ENCODE peak calls at places on chromosomes 3 and 15, in five cellular contexts. G is H1, S is neuronal stem cell, P is mesenchymal stem cell, K is trophoblast cell. Q is an unnamed sample.

GRCh38 chr3:187909871-187910270 is 164.6 kb upstream of the BCL6 start:
- DNase-seq in G (no peak), P (no peak), K (no peak), S (no peak), Q (no peak)

GRCh38 chr3:42979044-42979962 is at the start of gene GASK1A:
- DNase-seq in K (peak; percentile 26), P (no peak), S (peak; percentile 41), G (no peak), Q (peak; percentile 77)

GRCh38 chr3:70526966-70527515 is 214.6 kb upstream of the MDFIC2 start:
- DNase-seq in S (no peak), P (no peak), K (no peak), G (no peak), Q (no peak)

GRCh38 chr3:8848696-8849131 is 79.3 kb upstream of the OXTR start:
- DNase-seq in K (peak; percentile 49), P (peak; percentile 85), G (no peak), S (no peak), Q (no peak)

GRCh38 chr3:123090700-123091585 is 24.1 kb downstream of the PDIA5 start:
- DNase-seq in P (no peak), S (peak; percentile 39), K (no peak), G (no peak), Q (no peak)

GRCh38 chr3:128317698-128318231 is 148.9 kb downstream of the DNAJB8 start:
- DNase-seq in S (no peak), G (no peak), P (no peak), K (no peak), Q (peak; percentile 42)

GRCh38 chr3:127809611-127810010 is 12.7 kb downstream of the MGLL start:
- DNase-seq in S (no peak), G (no peak), K (peak; percentile 95), P (no peak), Q (no peak)

GRCh38 chr15:56468271-56468912 is 3.5 kb upstream of the MNS1 start:
- DNase-seq in G (no peak), K (no peak), S (no peak), P (peak; percentile 40), Q (no peak)

GRCh38 chr15:69861331-69862171 is 236.2 kb downstream of the TLE3 start:
- DNase-seq in G (no peak), P (peak; percentile 97), S (no peak), K (peak; percentile 98), Q (no peak)

GRCh38 chr15:94322141-94322540 is 90.8 kb downstream of the MCTP2 start:
- DNase-seq in S (no peak), P (peak; percentile 44), K (peak; percentile 21), G (no peak), Q (no peak)

GRCh38 chr15:60788514-60789091 is 309.7 kb upstream of the ICE2 start:
- DNase-seq in P (no peak), S (no peak), K (no peak), G (no peak), Q (no peak)

GRCh38 chr3:126811530-126811929 is 107.5 kb downstream of the CHCHD6 start:
- DNase-seq in P (peak; percentile 14), S (no peak), G (no peak), K (peak; percentile 49), Q (no peak)

GRCh38 chr3:107421170-107421792 is 44.0 kb downstream of the CCDC54 start:
- DNase-seq in S (peak; percentile 57), K (peak; percentile 87), P (peak; percentile 77), G (no peak), Q (no peak)

GRCh38 chr3:12308517-12308916 is 19.6 kb downstream of the PPARG start:
- DNase-seq in S (no peak), P (peak; percentile 66), G (no peak), K (peak; percentile 93), Q (no peak)

GRCh38 chr3:16999871-17000270 is 115.1 kb downstream of the PLCL2 start:
- DNase-seq in G (no peak), S (no peak), K (no peak), P (no peak), Q (no peak)

GRCh38 chr3:29319262-29319661 is 38.4 kb downstream of the RBMS3 start:
- DNase-seq in S (no peak), K (no peak), G (no peak), P (no peak), Q (no peak)

GRCh38 chr3:152328841-152329240 is 60.1 kb downstream of the MBNL1 start:
- DNase-seq in P (peak; percentile 92), S (no peak), G (no peak), K (peak; percentile 79), Q (no peak)

GRCh38 chr3:126284258-126284904 is 72.8 kb downstream of the KLF15 start:
- DNase-seq in K (peak; percentile 84), G (no peak), P (no peak), S (no peak), Q (no peak)

GRCh38 chr3:159322322-159322939 is 520.6 kb downstream of the MFSD1 start:
- DNase-seq in P (peak; percentile 9), S (peak; percentile 53), G (peak; percentile 23), K (peak; percentile 65), Q (peak; percentile 78)

GRCh38 chr15:22979699-22980188 is 424 bp downstream of the CYFIP1 start:
- DNase-seq in P (peak; percentile 54), G (no peak), S (peak; percentile 50), K (peak; percentile 51), Q (no peak)

GRCh38 chr3:49926117-49926728 is 3.4 kb downstream of the MON1A start:
- DNase-seq in P (no peak), G (no peak), K (no peak), S (no peak), Q (no peak)

GRCh38 chr3:150462108-150462507 is 54.0 kb downstream of the TSC22D2 start:
- DNase-seq in K (no peak), P (peak; percentile 28), G (no peak), S (no peak), Q (no peak)
- H2BK12ac ChIP-seq in K (no peak overlapping the region), P (no peak overlapping the region), G (no peak overlapping the region), S (no peak overlapping the region), Q (no peak overlapping the region)

DNA sequence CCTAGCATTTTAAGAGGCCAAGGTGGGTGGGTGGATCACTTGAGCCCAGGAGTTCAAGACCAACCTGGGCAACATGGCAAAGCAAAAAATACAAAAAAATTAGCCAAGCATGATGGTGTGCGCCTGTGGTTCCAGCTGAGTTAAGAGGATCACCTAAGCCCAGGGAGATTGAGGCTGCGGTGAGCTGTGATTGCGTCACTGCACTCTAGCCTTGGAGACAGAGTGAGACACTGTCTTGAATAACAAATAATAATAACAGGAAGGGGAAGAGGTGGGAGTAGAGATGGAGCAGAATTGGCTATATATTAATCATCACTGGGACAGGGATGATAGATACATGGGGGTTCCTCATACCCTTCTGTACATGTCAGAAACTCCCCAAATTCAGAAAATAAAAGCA is 23.8 kb upstream of the NMB start:
- DNase-seq in K (no peak), G (no peak), P (peak; percentile 48), S (no peak), Q (no peak)
- H3K4me2 ChIP-seq in K (no peak overlapping the region), G (no peak overlapping the region), P (no peak overlapping the region), S (no peak overlapping the region), Q (no peak overlapping the region)

GRCh38 chr3:150259526-150260145 is 148.5 kb upstream of the TSC22D2 start:
- DNase-seq in K (no peak), G (no peak), S (no peak), P (no peak), Q (no peak)
- H2BK12ac ChIP-seq in K (no peak overlapping the region), G (no peak overlapping the region), S (no peak overlapping the region), P (no peak overlapping the region), Q (no peak overlapping the region)

GRCh38 chr3:100815583-100815982 is 106.3 kb downstream of the TFG start:
- DNase-seq in G (no peak), S (no peak), P (no peak), K (no peak), Q (no peak)

GRCh38 chr3:100810671-100811070 is 101.4 kb downstream of the TFG start:
- DNase-seq in S (no peak), G (no peak), K (no peak), P (peak; percentile 69), Q (no peak)

GRCh38 chr3:100813828-100814227 is 104.5 kb downstream of the TFG start:
- DNase-seq in G (no peak), K (no peak), P (no peak), S (no peak), Q (no peak)

DNA sequence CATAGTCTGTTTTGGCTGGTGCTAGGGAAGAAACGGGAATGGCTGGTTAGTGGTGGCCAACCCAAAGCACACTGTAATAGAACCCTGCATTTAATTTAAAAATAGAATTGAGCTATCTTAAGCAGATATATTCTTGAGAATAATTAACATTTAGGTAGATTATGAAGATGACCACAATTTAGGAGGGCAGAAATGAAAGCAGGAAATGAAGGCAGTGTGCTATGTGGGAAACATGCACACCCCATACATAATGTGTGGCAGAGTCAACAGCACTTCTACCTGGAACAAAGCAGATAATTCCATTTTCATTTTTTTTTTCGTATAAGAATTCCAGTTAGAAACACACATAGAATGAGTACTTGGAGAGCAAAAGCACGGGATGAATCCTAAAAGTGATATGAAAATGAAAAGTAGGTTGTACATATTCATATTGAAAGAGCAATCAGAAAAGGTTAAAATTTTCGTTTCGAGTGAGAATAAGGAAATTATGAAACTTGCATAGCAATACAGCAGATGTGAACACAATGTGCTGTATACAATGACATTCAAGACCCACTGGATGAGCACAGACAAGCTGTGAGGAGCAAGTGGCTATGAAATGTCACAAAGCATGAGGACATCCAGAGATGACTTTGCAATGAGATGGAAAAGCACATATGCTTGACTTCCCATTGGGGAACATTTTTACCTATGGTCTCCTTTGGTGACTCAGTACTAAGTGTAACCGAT is 102.6 kb downstream of the TFG start:
- DNase-seq in K (no peak), G (no peak), S (no peak), P (no peak), Q (no peak)
- H3K4me2 ChIP-seq in K (no peak overlapping the region), G (no peak overlapping the region), S (no peak overlapping the region), P (no peak overlapping the region), Q (no peak overlapping the region)

DNA sequence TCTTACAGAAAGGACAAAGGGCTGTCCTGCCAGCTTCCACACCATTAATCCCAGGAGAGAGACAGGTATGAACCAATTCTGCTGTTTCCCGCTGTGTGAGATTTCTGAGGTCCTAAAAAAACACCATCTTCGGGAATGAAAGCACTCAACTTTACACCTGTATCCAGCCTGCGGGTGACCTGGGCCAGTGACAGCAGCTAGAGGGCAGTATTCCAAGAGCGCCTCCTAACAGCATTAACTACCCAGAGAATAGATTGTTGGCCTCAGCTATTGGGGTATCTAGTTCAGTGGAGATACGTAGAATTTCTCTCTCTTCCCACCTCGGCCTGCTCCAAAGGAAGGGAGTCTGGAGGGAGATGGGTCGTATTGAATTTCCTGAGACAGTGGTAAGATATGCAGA is 55.1 kb downstream of the WDR76 start:
- DNase-seq in G (no peak), P (no peak), K (peak; percentile 21), S (no peak), Q (peak; percentile 64)
- H2BK12ac ChIP-seq in G (no peak overlapping the region), P (no peak overlapping the region), K (no peak overlapping the region), S (no peak overlapping the region), Q (no peak overlapping the region)

GRCh38 chr15:52008698-52009434 is 10.2 kb upstream of the MAPK6 start:
- DNase-seq in K (peak; percentile 98), G (no peak), P (peak; percentile 26), S (no peak), Q (no peak)

GRCh38 chr15:52005748-52006701 is 13.0 kb upstream of the MAPK6 start:
- DNase-seq in S (no peak), K (no peak), G (no peak), P (peak; percentile 66), Q (no peak)

GRCh38 chr15:52010633-52011595 is 8.1 kb upstream of the MAPK6 start:
- DNase-seq in K (peak; percentile 57), G (no peak), S (no peak), P (peak; percentile 88), Q (no peak)

GRCh38 chr15:52006702-52007340 is 12.2 kb upstream of the MAPK6 start:
- DNase-seq in P (no peak), G (no peak), S (no peak), K (no peak), Q (no peak)

GRCh38 chr15:52008326-52008697 is 10.7 kb upstream of the MAPK6 start:
- DNase-seq in G (no peak), K (no peak), S (no peak), P (no peak), Q (no peak)
- H3K4me2 ChIP-seq in G (no peak overlapping the region), K (no peak overlapping the region), S (no peak overlapping the region), P (no peak overlapping the region), Q (no peak overlapping the region)